ENCODE peak calls at places on chromosomes 4 and X, in seven cellular contexts. O, V, P, I, R, Z and X are unnamed samples.

GRCh38 chr4:173002840-173003561 is 165.6 kb upstream of the GALNT7 start:
- DNase-seq in O (no peak), V (no peak), P (no peak), I (no peak), R (no peak), Z (no peak), X (peak)

GRCh38 chrX:110146521-110146920 is 143.6 kb downstream of the TMEM164 start:
- DNase-seq in O (no peak), V (no peak), P (no peak), I (peak), R (peak), Z (peak), X (peak)

GRCh38 chrX:134685662-134686061 is 27.4 kb upstream of the PLAC1 start:
- DNase-seq in O (no peak), V (peak), P (no peak), I (no peak), R (no peak), Z (no peak), X (no peak)

GRCh38 chr4:69823481-69824186 is 36.3 kb downstream of the SULT1E1 start:
- DNase-seq in O (no peak), V (no peak), P (no peak), I (peak), R (peak), Z (peak), X (peak)

GRCh38 chr4:151434183-151434860 is 25.3 kb downstream of the FHIP1A start:
- DNase-seq in O (no peak), V (peak), P (no peak), I (no peak), R (peak), Z (no peak), X (no peak)

GRCh38 chr4:144591401-144591800 is 54.6 kb upstream of the HHIP start:
- DNase-seq in O (no peak), V (peak), P (no peak), I (peak), R (no peak), Z (no peak), X (no peak)

GRCh38 chr4:47145630-47146029 is 114.3 kb downstream of the GABRB1 start:
- DNase-seq in O (no peak), V (peak), P (no peak), I (peak), R (peak), Z (peak), X (peak)

GRCh38 chr4:26858947-26859401 is 1.7 kb upstream of the STIM2 start:
- DNase-seq in O (no peak), V (no peak), P (no peak), I (no peak), R (no peak), Z (no peak), X (no peak)

GRCh38 chr4:104979083-104979760 is 167.5 kb upstream of the TET2 start:
- DNase-seq in O (peak), V (no peak), P (no peak), I (no peak), R (no peak), Z (no peak), X (peak)

GRCh38 chr4:87971866-87972265 is 3.6 kb upstream of the SPP1 start:
- DNase-seq in O (no peak), V (no peak), P (no peak), I (no peak), R (no peak), Z (no peak), X (no peak)

GRCh38 chr4:37802068-37802666 is 24.3 kb upstream of the PGM2 start:
- DNase-seq in O (peak), V (peak), P (no peak), I (peak), R (peak), Z (peak), X (no peak)

GRCh38 chr4:86011117-86011516 is 348.7 kb downstream of the MAPK10 start:
- DNase-seq in O (no peak), V (peak), P (no peak), I (no peak), R (no peak), Z (no peak), X (no peak)

GRCh38 chr4:78684196-78685079 is 91.7 kb upstream of the BMP2K start:
- DNase-seq in O (no peak), V (peak), P (no peak), I (no peak), R (peak), Z (peak), X (no peak)

GRCh38 chr4:53861856-53862610 is 202.4 kb downstream of the CHIC2 start:
- DNase-seq in O (no peak), V (peak), P (no peak), I (peak), R (peak), Z (peak), X (peak)

GRCh38 chr4:184811484-184812180 is 14.1 kb downstream of the ACSL1 start:
- DNase-seq in O (no peak), V (no peak), P (no peak), I (no peak), R (no peak), Z (no peak), X (peak)

GRCh38 chr4:175422331-175422730 is 389.7 kb downstream of the GPM6A start:
- DNase-seq in O (no peak), V (peak), P (no peak), I (no peak), R (no peak), Z (no peak), X (no peak)

GRCh38 chr4:1200425-1201035 is 28.1 kb upstream of the SPON2 start:
- DNase-seq in O (peak), V (peak), P (peak), I (peak), R (no peak), Z (peak), X (peak)

GRCh38 chr4:103996637-103997036 is 276.9 kb upstream of the TACR3 start:
- DNase-seq in O (peak), V (peak), P (no peak), I (peak), R (peak), Z (peak), X (no peak)

GRCh38 chr4:138051157-138051556 is 191.0 kb downstream of the SLC7A11 start:
- DNase-seq in O (no peak), V (peak), P (no peak), I (no peak), R (no peak), Z (no peak), X (no peak)

GRCh38 chr4:3418029-3418762 is 23.6 kb upstream of the HGFAC start:
- DNase-seq in O (no peak), V (no peak), P (peak), I (no peak), R (no peak), Z (peak), X (no peak)

GRCh38 chrX:48972214-48973164 is 845 bp upstream of the KCND1 start:
- DNase-seq in O (peak), V (peak), P (no peak), I (peak), R (peak), Z (peak), X (no peak)

GRCh38 chrX:120446503-120446902 is 22.6 kb downstream of the LAMP2 start:
- DNase-seq in O (no peak), V (peak), P (no peak), I (no peak), R (no peak), Z (no peak), X (no peak)

GRCh38 chr4:40557741-40558140 is 71.9 kb downstream of the RBM47 start:
- DNase-seq in O (no peak), V (no peak), P (no peak), I (no peak), R (no peak), Z (no peak), X (peak)

GRCh38 chrX:28582494-28582893 is 4.8 kb upstream of the IL1RAPL1 start:
- DNase-seq in O (no peak), V (no peak), P (no peak), I (no peak), R (no peak), Z (no peak), X (no peak)

GRCh38 chrX:138756234-138756633 is 44.7 kb upstream of the FGF13 start:
- DNase-seq in O (peak), V (peak), P (peak), I (peak), R (peak), Z (peak), X (no peak)

GRCh38 chr4:30802622-30803323 is 82.6 kb downstream of the PCDH7 start:
- DNase-seq in O (no peak), V (peak), P (no peak), I (no peak), R (no peak), Z (no peak), X (no peak)

GRCh38 chr4:7341486-7342222 is 93.1 kb downstream of the PSAPL1 start:
- DNase-seq in O (no peak), V (peak), P (no peak), I (no peak), R (no peak), Z (no peak), X (no peak)

GRCh38 chr4:169144061-169144600 is 126.6 kb downstream of the SH3RF1 start:
- DNase-seq in O (no peak), V (no peak), P (no peak), I (no peak), R (no peak), Z (no peak), X (no peak)

GRCh38 chrX:135489542-135489941 is 30.9 kb upstream of the INTS6L start:
- DNase-seq in O (no peak), V (no peak), P (no peak), I (no peak), R (no peak), Z (no peak), X (peak)

GRCh38 chr4:1404573-1405248 is 1.5 kb downstream of the NKX1-1 start:
- DNase-seq in O (peak), V (no peak), P (no peak), I (no peak), R (no peak), Z (no peak), X (no peak)

GRCh38 chrX:53357799-53358530 is 64.5 kb downstream of the SMC1A start:
- DNase-seq in O (no peak), V (peak), P (no peak), I (peak), R (no peak), Z (peak), X (peak)

GRCh38 chr4:182083681-182084410 is 159.4 kb upstream of the TENM3 start:
- DNase-seq in O (no peak), V (no peak), P (no peak), I (no peak), R (no peak), Z (no peak), X (no peak)

GRCh38 chr4:137694138-137694537 is 161.8 kb upstream of the PCDH18 start:
- DNase-seq in O (no peak), V (peak), P (peak), I (no peak), R (no peak), Z (no peak), X (no peak)